ENCODE peak calls at places on chromosomes 6 and 20, in seven cellular contexts. One of them, this sample, is unnamed.

GRCh38 chr6:139372326-139373153 is 1.9 kb downstream of the CITED2 start:
- DNase-seq in NAMALWA: no peak
- DNase-seq in NCI-H774: no peak
- DNase-seq in Panc1: no peak
- DNase-seq in tibial nerve: no peak
- DNase-seq in GM23338: no peak
- DNase-seq in Kasumi-1: no peak
- DNase-seq in this sample: no peak

GRCh38 chr6:44869321-44869897 is 458.7 kb upstream of the RUNX2 start:
- DNase-seq in GM23338: no peak
- DNase-seq in tibial nerve: no peak
- DNase-seq in NAMALWA: no peak
- DNase-seq in NCI-H774: no peak
- DNase-seq in Kasumi-1: no peak
- DNase-seq in Panc1: no peak
- DNase-seq in this sample: no peak

GRCh38 chr6:167568407-167569024 is 243.6 kb downstream of the TTLL2 start:
- DNase-seq in tibial nerve: no peak
- DNase-seq in NAMALWA: no peak
- DNase-seq in GM23338: no peak
- DNase-seq in Kasumi-1: no peak
- DNase-seq in NCI-H774: no peak
- DNase-seq in Panc1: no peak
- DNase-seq in this sample: no peak

GRCh38 chr6:51842066-51842465 is 245.3 kb downstream of the PKHD1 start:
- DNase-seq in tibial nerve: no peak
- DNase-seq in NAMALWA: no peak
- DNase-seq in Panc1: no peak
- DNase-seq in NCI-H774: no peak
- DNase-seq in GM23338: no peak
- DNase-seq in Kasumi-1: no peak
- DNase-seq in this sample: no peak

GRCh38 chr6:52233975-52234823 is 10.1 kb downstream of the IL17F start:
- DNase-seq in Panc1: peak; percentile 15
- DNase-seq in NAMALWA: peak; percentile 14
- DNase-seq in NCI-H774: no peak
- DNase-seq in tibial nerve: no peak
- DNase-seq in GM23338: peak; percentile 81
- DNase-seq in Kasumi-1: peak; percentile 64
- DNase-seq in this sample: peak; percentile 70

GRCh38 chr6:34414999-34415858 is 10.6 kb downstream of the RPS10 start:
- DNase-seq in GM23338: peak; percentile 33
- DNase-seq in Panc1: no peak
- DNase-seq in NAMALWA: peak; percentile 72
- DNase-seq in NCI-H774: no peak
- DNase-seq in Kasumi-1: peak; percentile 89
- DNase-seq in tibial nerve: peak; percentile 42
- DNase-seq in this sample: no peak

GRCh38 chr6:6486595-6486994 is 101.9 kb upstream of the LY86 start:
- DNase-seq in NAMALWA: no peak
- DNase-seq in Kasumi-1: no peak
- DNase-seq in Panc1: no peak
- DNase-seq in GM23338: no peak
- DNase-seq in NCI-H774: no peak
- DNase-seq in tibial nerve: no peak
- DNase-seq in this sample: no peak

GRCh38 chr6:38164131-38164481 is 344.6 kb downstream of the ZFAND3 start:
- DNase-seq in tibial nerve: no peak
- DNase-seq in GM23338: no peak
- DNase-seq in Panc1: no peak
- DNase-seq in NAMALWA: no peak
- DNase-seq in Kasumi-1: no peak
- DNase-seq in NCI-H774: no peak
- DNase-seq in this sample: no peak

GRCh38 chr6:42774201-42774600 is 7.7 kb upstream of the BICRAL start:
- DNase-seq in NAMALWA: no peak
- DNase-seq in tibial nerve: no peak
- DNase-seq in Panc1: no peak
- DNase-seq in NCI-H774: no peak
- DNase-seq in Kasumi-1: no peak
- DNase-seq in GM23338: no peak
- DNase-seq in this sample: no peak

GRCh38 chr20:43800186-43800585 is 73.4 kb upstream of the GTSF1L start:
- DNase-seq in NAMALWA: no peak
- DNase-seq in Panc1: no peak
- DNase-seq in tibial nerve: no peak
- DNase-seq in Kasumi-1: no peak
- DNase-seq in NCI-H774: no peak
- DNase-seq in GM23338: no peak
- DNase-seq in this sample: no peak

GRCh38 chr6:37083243-37084138 is 78.0 kb downstream of the FGD2 start:
- DNase-seq in NCI-H774: no peak
- DNase-seq in GM23338: no peak
- DNase-seq in Kasumi-1: peak; percentile 97
- DNase-seq in tibial nerve: peak; percentile 44
- DNase-seq in Panc1: no peak
- DNase-seq in NAMALWA: no peak
- DNase-seq in this sample: no peak